ENCODE peak calls at places on chromosomes 2 and 18, in five cellular contexts. One of them, this sample, is unnamed.

GRCh38 chr2:137969418-137969765 is 5.1 kb downstream of the HNMT start:
- DNase-seq in Karpas-422: no peak
- DNase-seq in adrenal gland: peak
- DNase-seq in sigmoid colon: no peak
- DNase-seq in HCT116: no peak
- DNase-seq in this sample: peak

GRCh38 chr18:23194150-23194968 is 59.1 kb downstream of the CABLES1 start:
- DNase-seq in Karpas-422: no peak
- DNase-seq in adrenal gland: no peak
- DNase-seq in sigmoid colon: no peak
- DNase-seq in HCT116: no peak
- DNase-seq in this sample: no peak

GRCh38 chr2:11969774-11970173 is 223.3 kb downstream of the LPIN1 start:
- DNase-seq in Karpas-422: no peak
- DNase-seq in adrenal gland: no peak
- DNase-seq in sigmoid colon: no peak
- DNase-seq in HCT116: no peak
- DNase-seq in this sample: no peak

GRCh38 chr2:10202136-10202535 is 79.6 kb downstream of the RRM2 start:
- DNase-seq in Karpas-422: no peak
- DNase-seq in adrenal gland: no peak
- DNase-seq in sigmoid colon: no peak
- DNase-seq in HCT116: no peak
- DNase-seq in this sample: no peak

GRCh38 chr2:19649107-19649506 is 252.7 kb downstream of the TTC32 start:
- DNase-seq in Karpas-422: no peak
- DNase-seq in adrenal gland: no peak
- DNase-seq in sigmoid colon: no peak
- DNase-seq in HCT116: no peak
- DNase-seq in this sample: no peak

GRCh38 chr18:23156134-23156533 is 20.8 kb downstream of the CABLES1 start:
- DNase-seq in Karpas-422: no peak
- DNase-seq in adrenal gland: no peak
- DNase-seq in sigmoid colon: no peak
- DNase-seq in HCT116: no peak
- DNase-seq in this sample: no peak

GRCh38 chr2:48715042-48715899 is 40.3 kb downstream of the LHCGR start:
- DNase-seq in Karpas-422: no peak
- DNase-seq in adrenal gland: peak
- DNase-seq in sigmoid colon: peak
- DNase-seq in HCT116: no peak
- DNase-seq in this sample: no peak

GRCh38 chr2:158034198-158034831 is 67.4 kb upstream of the UPP2 start:
- DNase-seq in Karpas-422: peak
- DNase-seq in adrenal gland: peak
- DNase-seq in sigmoid colon: no peak
- DNase-seq in HCT116: peak
- DNase-seq in this sample: no peak

GRCh38 chr2:239595711-239596110 is 194.9 kb upstream of the HDAC4 start:
- DNase-seq in Karpas-422: no peak
- DNase-seq in adrenal gland: no peak
- DNase-seq in sigmoid colon: peak
- DNase-seq in HCT116: no peak
- DNase-seq in this sample: peak

GRCh38 chr2:26562811-26563645 is 78.1 kb downstream of the CIB4 start:
- DNase-seq in Karpas-422: no peak
- DNase-seq in adrenal gland: no peak
- DNase-seq in sigmoid colon: peak
- DNase-seq in HCT116: peak
- DNase-seq in this sample: no peak
- H3K4me3 ChIP-seq in Karpas-422: no peak
- H3K4me3 ChIP-seq in adrenal gland: no peak
- H3K4me3 ChIP-seq in sigmoid colon: peak
- H3K4me3 ChIP-seq in HCT116: peak
- H3K4me3 ChIP-seq in this sample: peak

GRCh38 chr2:197673142-197673541 is 2.2 kb downstream of the RFTN2 start:
- DNase-seq in Karpas-422: no peak
- DNase-seq in adrenal gland: no peak
- DNase-seq in sigmoid colon: no peak
- DNase-seq in HCT116: no peak
- DNase-seq in this sample: no peak
- H3K4me3 ChIP-seq in Karpas-422: no peak
- H3K4me3 ChIP-seq in adrenal gland: no peak
- H3K4me3 ChIP-seq in sigmoid colon: no peak
- H3K4me3 ChIP-seq in HCT116: no peak
- H3K4me3 ChIP-seq in this sample: peak

DNA sequence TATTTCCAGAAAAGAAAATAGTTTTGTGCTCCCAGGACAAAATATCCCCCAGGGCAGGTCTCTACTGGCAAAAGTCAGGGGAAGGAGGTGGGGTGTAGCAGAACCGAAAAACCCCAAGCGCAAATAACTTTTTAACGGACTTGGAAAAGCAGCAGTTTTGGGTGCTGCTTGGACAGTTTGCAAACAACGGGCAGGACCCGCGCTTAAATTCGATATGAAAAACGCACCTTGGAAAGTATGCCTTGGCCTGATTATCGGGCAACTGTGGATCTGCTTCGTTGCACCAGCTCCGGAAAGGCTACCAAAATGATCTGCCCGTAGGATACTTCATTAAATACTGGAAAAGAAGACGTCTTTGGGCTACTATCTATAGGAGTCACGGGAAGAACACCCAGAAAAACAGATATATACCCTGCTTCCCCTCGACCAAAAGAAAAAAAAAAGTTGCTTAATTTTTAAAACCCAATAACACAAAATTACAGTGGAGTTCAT is 2.9 kb upstream of the KCTD1 start:
- DNase-seq in Karpas-422: no peak
- DNase-seq in adrenal gland: no peak
- DNase-seq in sigmoid colon: no peak
- DNase-seq in HCT116: no peak
- DNase-seq in this sample: no peak
- H3K4me3 ChIP-seq in Karpas-422: no peak
- H3K4me3 ChIP-seq in adrenal gland: peak
- H3K4me3 ChIP-seq in sigmoid colon: no peak
- H3K4me3 ChIP-seq in HCT116: no peak
- H3K4me3 ChIP-seq in this sample: no peak

GRCh38 chr2:28650261-28650584 is 101.4 kb upstream of the PPP1CB start:
- DNase-seq in Karpas-422: no peak
- DNase-seq in adrenal gland: no peak
- DNase-seq in sigmoid colon: peak
- DNase-seq in HCT116: no peak
- DNase-seq in this sample: no peak
- H3K4me3 ChIP-seq in Karpas-422: no peak
- H3K4me3 ChIP-seq in adrenal gland: no peak
- H3K4me3 ChIP-seq in sigmoid colon: no peak
- H3K4me3 ChIP-seq in HCT116: no peak
- H3K4me3 ChIP-seq in this sample: no peak